ENCODE peak calls at places on chromosomes 5 and 9, in six cellular contexts. One of them, this sample, is unnamed.

GRCh38 chr9:129131300-129132145 is 20.3 kb downstream of the PTPA start:
- DNase-seq in fibroblast of lung: peak; percentile 41
- DNase-seq in A549: peak; percentile 93
- DNase-seq in AG10803: peak; percentile 59
- DNase-seq in WERI-Rb-1: peak; percentile 87
- DNase-seq in fibroblast of the aortic adventitia: peak; percentile 73
- DNase-seq in this sample: no peak

GRCh38 chr9:97990259-97990658 is 7.1 kb downstream of the ANP32B start:
- DNase-seq in A549: peak; percentile 63
- DNase-seq in WERI-Rb-1: no peak
- DNase-seq in AG10803: peak; percentile 68
- DNase-seq in fibroblast of the aortic adventitia: peak; percentile 69
- DNase-seq in fibroblast of lung: peak; percentile 82
- DNase-seq in this sample: no peak

GRCh38 chr5:154419236-154419635 is 26.6 kb upstream of the SAP30L start:
- DNase-seq in fibroblast of the aortic adventitia: no peak
- DNase-seq in fibroblast of lung: no peak
- DNase-seq in AG10803: no peak
- DNase-seq in WERI-Rb-1: no peak
- DNase-seq in A549: no peak
- DNase-seq in this sample: no peak

GRCh38 chr5:10111575-10111974 is 138.1 kb downstream of the ATPSCKMT start:
- DNase-seq in A549: no peak
- DNase-seq in fibroblast of lung: peak; percentile 37
- DNase-seq in fibroblast of the aortic adventitia: peak; percentile 61
- DNase-seq in AG10803: peak; percentile 73
- DNase-seq in WERI-Rb-1: peak; percentile 83
- DNase-seq in this sample: no peak

GRCh38 chr9:134707031-134707680 is 65.6 kb downstream of the COL5A1 start:
- DNase-seq in WERI-Rb-1: peak; percentile 91
- DNase-seq in fibroblast of lung: peak; percentile 76
- DNase-seq in AG10803: peak; percentile 80
- DNase-seq in A549: no peak
- DNase-seq in fibroblast of the aortic adventitia: peak; percentile 87
- DNase-seq in this sample: no peak

GRCh38 chr5:142613231-142613630 is 72.7 kb downstream of the FGF1 start:
- DNase-seq in WERI-Rb-1: no peak
- DNase-seq in fibroblast of the aortic adventitia: no peak
- DNase-seq in AG10803: peak; percentile 81
- DNase-seq in fibroblast of lung: peak; percentile 67
- DNase-seq in A549: no peak
- DNase-seq in this sample: no peak

GRCh38 chr5:62051747-62052146 is 254.3 kb upstream of the KIF2A start:
- DNase-seq in AG10803: no peak
- DNase-seq in fibroblast of the aortic adventitia: no peak
- DNase-seq in A549: no peak
- DNase-seq in WERI-Rb-1: no peak
- DNase-seq in fibroblast of lung: no peak
- DNase-seq in this sample: no peak

GRCh38 chr5:109089191-109089590 is 320.6 kb downstream of the PJA2 start:
- DNase-seq in WERI-Rb-1: no peak
- DNase-seq in fibroblast of the aortic adventitia: no peak
- DNase-seq in A549: no peak
- DNase-seq in AG10803: no peak
- DNase-seq in fibroblast of lung: peak; percentile 26
- DNase-seq in this sample: no peak

GRCh38 chr5:86909461-86909881 is 291.7 kb downstream of the COX7C start:
- DNase-seq in fibroblast of lung: peak; percentile 70
- DNase-seq in A549: no peak
- DNase-seq in fibroblast of the aortic adventitia: peak; percentile 30
- DNase-seq in AG10803: peak; percentile 89
- DNase-seq in WERI-Rb-1: no peak
- DNase-seq in this sample: no peak

GRCh38 chr9:100674419-100675122 is 96.7 kb downstream of the CAVIN4 start:
- DNase-seq in fibroblast of lung: no peak
- DNase-seq in fibroblast of the aortic adventitia: no peak
- DNase-seq in WERI-Rb-1: no peak
- DNase-seq in AG10803: no peak
- DNase-seq in A549: no peak
- DNase-seq in this sample: no peak

GRCh38 chr5:72543365-72543764 is 36.2 kb upstream of the ZNF366 start:
- DNase-seq in A549: no peak
- DNase-seq in AG10803: peak; percentile 91
- DNase-seq in fibroblast of the aortic adventitia: peak; percentile 34
- DNase-seq in fibroblast of lung: peak; percentile 91
- DNase-seq in WERI-Rb-1: no peak
- DNase-seq in this sample: no peak

GRCh38 chr9:28801144-28801799 is 1228.0 kb upstream of the C9orf72 start:
- DNase-seq in fibroblast of the aortic adventitia: no peak
- DNase-seq in WERI-Rb-1: peak; percentile 38
- DNase-seq in AG10803: no peak
- DNase-seq in A549: no peak
- DNase-seq in fibroblast of lung: peak; percentile 38
- DNase-seq in this sample: no peak

GRCh38 chr5:101728933-101729332 is 567.2 kb downstream of the SLCO4C1 start:
- DNase-seq in A549: no peak
- DNase-seq in fibroblast of the aortic adventitia: no peak
- DNase-seq in AG10803: no peak
- DNase-seq in fibroblast of lung: no peak
- DNase-seq in WERI-Rb-1: no peak
- DNase-seq in this sample: no peak

GRCh38 chr9:118529210-118529609 is 825.0 kb downstream of the TLR4 start:
- DNase-seq in fibroblast of the aortic adventitia: peak; percentile 32
- DNase-seq in A549: no peak
- DNase-seq in AG10803: peak; percentile 47
- DNase-seq in fibroblast of lung: peak; percentile 52
- DNase-seq in WERI-Rb-1: no peak
- DNase-seq in this sample: no peak

GRCh38 chr9:125663127-125663526 is 43.9 kb downstream of the MAPKAP1 start:
- DNase-seq in fibroblast of lung: peak; percentile 76
- DNase-seq in AG10803: peak; percentile 30
- DNase-seq in fibroblast of the aortic adventitia: peak; percentile 48
- DNase-seq in A549: peak; percentile 31
- DNase-seq in WERI-Rb-1: no peak
- DNase-seq in this sample: no peak

GRCh38 chr5:123708074-123708806 is 196.3 kb downstream of the CSNK1G3 start:
- DNase-seq in fibroblast of the aortic adventitia: peak; percentile 90
- DNase-seq in fibroblast of lung: peak; percentile 91
- DNase-seq in AG10803: peak; percentile 96
- DNase-seq in A549: no peak
- DNase-seq in WERI-Rb-1: no peak
- DNase-seq in this sample: no peak

GRCh38 chr5:20446121-20446520 is 458.1 kb upstream of the CDH18 start:
- DNase-seq in WERI-Rb-1: no peak
- DNase-seq in fibroblast of lung: peak; percentile 12
- DNase-seq in A549: no peak
- DNase-seq in AG10803: no peak
- DNase-seq in fibroblast of the aortic adventitia: no peak
- DNase-seq in this sample: no peak

GRCh38 chr9:106358331-106358730 is 504.6 kb upstream of the ZNF462 start:
- DNase-seq in fibroblast of the aortic adventitia: no peak
- DNase-seq in fibroblast of lung: no peak
- DNase-seq in AG10803: no peak
- DNase-seq in A549: no peak
- DNase-seq in WERI-Rb-1: no peak
- DNase-seq in this sample: no peak

DNA sequence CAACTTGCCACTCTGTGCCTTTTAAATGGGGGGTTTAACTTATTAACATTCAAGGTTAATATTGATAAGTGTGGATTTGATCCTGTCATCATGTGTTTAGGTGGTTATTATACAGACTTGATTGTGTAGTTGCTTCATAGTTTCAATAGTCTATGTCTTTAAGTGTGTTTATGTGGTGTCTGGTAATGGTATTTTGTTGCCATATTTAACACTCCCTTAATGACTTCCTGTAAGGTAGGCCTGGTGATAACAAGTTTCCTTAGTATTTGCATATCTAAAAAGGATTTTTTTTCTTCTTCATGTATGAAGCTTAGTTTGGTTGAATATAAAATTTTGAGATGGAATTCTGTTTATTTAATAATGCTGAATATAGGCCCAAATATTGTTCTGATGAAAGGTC is 506.0 kb upstream of the ZNF462 start:
- DNase-seq in WERI-Rb-1: no peak
- DNase-seq in AG10803: no peak
- DNase-seq in fibroblast of the aortic adventitia: no peak
- DNase-seq in A549: no peak
- DNase-seq in fibroblast of lung: no peak
- DNase-seq in this sample: no peak
- TF ChIP-seq CTCF in WERI-Rb-1: no peak
- TF ChIP-seq CTCF in AG10803: no peak
- TF ChIP-seq CTCF in fibroblast of the aortic adventitia: no peak
- TF ChIP-seq CTCF in A549: no peak
- TF ChIP-seq CTCF in fibroblast of lung: no peak
- TF ChIP-seq CTCF in this sample: no peak

DNA sequence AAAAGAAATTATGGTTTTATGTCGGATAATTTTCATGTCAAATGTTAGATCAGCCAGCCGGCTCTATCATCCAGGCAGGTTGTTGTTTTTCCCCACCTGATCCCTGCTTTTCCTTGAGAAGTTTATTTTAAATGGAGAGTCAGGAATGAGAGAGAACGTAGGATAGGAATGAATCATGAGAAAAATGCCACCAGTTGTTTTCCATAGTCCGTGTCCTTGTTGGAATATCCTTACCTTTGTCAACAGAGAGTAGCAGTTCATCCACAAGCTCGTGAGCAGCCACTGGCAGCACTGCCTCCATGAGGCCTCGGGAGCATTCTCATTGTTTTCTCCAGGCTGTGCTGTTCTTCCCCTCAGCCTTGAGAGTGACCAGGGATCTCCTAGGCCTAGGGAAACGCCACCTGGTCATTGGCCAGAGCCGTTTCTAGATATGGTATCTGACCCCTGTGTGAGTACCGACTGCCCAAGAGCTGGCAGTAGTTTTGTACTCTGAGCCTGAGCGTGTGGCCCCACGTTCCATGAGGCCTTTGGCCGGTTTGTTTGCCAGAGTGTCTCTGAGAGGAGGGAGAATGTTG is 293.3 kb downstream of the FANCC start:
- DNase-seq in fibroblast of lung: no peak
- DNase-seq in fibroblast of the aortic adventitia: peak; percentile 39
- DNase-seq in WERI-Rb-1: peak; percentile 25
- DNase-seq in A549: no peak
- DNase-seq in AG10803: no peak
- DNase-seq in this sample: no peak
- H3K4me3 ChIP-seq in fibroblast of lung: no peak overlapping the region
- H3K4me3 ChIP-seq in fibroblast of the aortic adventitia: peak overlapping the region; percentile 3
- H3K4me3 ChIP-seq in WERI-Rb-1: no peak overlapping the region
- H3K4me3 ChIP-seq in A549: peak overlapping the region; percentile 11
- H3K4me3 ChIP-seq in AG10803: no peak overlapping the region
- H3K4me3 ChIP-seq in this sample: no peak overlapping the region

DNA sequence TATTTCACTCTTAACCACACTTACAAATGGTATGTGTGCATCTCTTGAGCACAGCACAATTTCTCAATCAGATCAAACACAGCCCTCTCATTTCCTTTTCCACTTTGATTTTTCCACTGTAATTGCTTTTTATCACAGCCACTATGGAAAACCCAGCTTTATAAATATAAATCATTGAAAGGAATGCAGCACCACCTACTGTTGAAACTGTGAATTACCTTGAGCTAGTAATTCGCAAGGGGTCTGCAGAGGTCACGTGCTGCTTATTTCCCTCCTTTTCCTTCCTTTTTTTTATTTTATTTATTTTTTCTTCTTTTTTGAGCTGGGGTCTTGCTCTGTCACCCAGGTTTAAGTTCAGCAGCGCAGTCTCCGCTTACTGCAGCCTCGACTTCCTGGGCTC is 76.9 kb downstream of the CDH6 start:
- DNase-seq in WERI-Rb-1: no peak
- DNase-seq in fibroblast of the aortic adventitia: peak; percentile 56
- DNase-seq in A549: no peak
- DNase-seq in AG10803: no peak
- DNase-seq in fibroblast of lung: no peak
- DNase-seq in this sample: no peak
- TF ChIP-seq CTCF in WERI-Rb-1: peak; percentile 52
- TF ChIP-seq CTCF in fibroblast of the aortic adventitia: peak; percentile 59
- TF ChIP-seq CTCF in A549: peak; percentile 42
- TF ChIP-seq CTCF in AG10803: peak; percentile 53
- TF ChIP-seq CTCF in fibroblast of lung: peak; percentile 47
- TF ChIP-seq CTCF in this sample: peak; percentile 56

GRCh38 chr5:179165421-179166170 is 105.4 kb downstream of the ZNF354C start:
- DNase-seq in AG10803: no peak
- DNase-seq in fibroblast of lung: no peak
- DNase-seq in A549: no peak
- DNase-seq in fibroblast of the aortic adventitia: no peak
- DNase-seq in WERI-Rb-1: peak; percentile 24
- DNase-seq in this sample: no peak

GRCh38 chr5:179166171-179166885 is 106.2 kb downstream of the ZNF354C start:
- DNase-seq in fibroblast of the aortic adventitia: no peak
- DNase-seq in fibroblast of lung: no peak
- DNase-seq in WERI-Rb-1: no peak
- DNase-seq in AG10803: no peak
- DNase-seq in A549: no peak
- DNase-seq in this sample: no peak

GRCh38 chr5:179167871-179168451 is 107.8 kb downstream of the ZNF354C start:
- DNase-seq in WERI-Rb-1: no peak
- DNase-seq in fibroblast of the aortic adventitia: no peak
- DNase-seq in AG10803: no peak
- DNase-seq in fibroblast of lung: no peak
- DNase-seq in A549: no peak
- DNase-seq in this sample: no peak

GRCh38 chr5:179168636-179169035 is 108.5 kb downstream of the ZNF354C start:
- DNase-seq in fibroblast of lung: no peak
- DNase-seq in A549: no peak
- DNase-seq in AG10803: no peak
- DNase-seq in WERI-Rb-1: no peak
- DNase-seq in fibroblast of the aortic adventitia: peak; percentile 30
- DNase-seq in this sample: no peak

GRCh38 chr5:179166886-179167841 is 107.0 kb downstream of the ZNF354C start:
- DNase-seq in AG10803: peak; percentile 61
- DNase-seq in A549: peak; percentile 15
- DNase-seq in fibroblast of lung: peak; percentile 51
- DNase-seq in WERI-Rb-1: peak; percentile 28
- DNase-seq in fibroblast of the aortic adventitia: peak; percentile 68
- DNase-seq in this sample: peak; percentile 11
- H3K4me3 ChIP-seq in AG10803: peak overlapping the region; percentile 29
- H3K4me3 ChIP-seq in A549: no peak overlapping the region
- H3K4me3 ChIP-seq in fibroblast of lung: no peak overlapping the region
- H3K4me3 ChIP-seq in WERI-Rb-1: no peak overlapping the region
- H3K4me3 ChIP-seq in fibroblast of the aortic adventitia: peak overlapping the region; percentile 45
- H3K4me3 ChIP-seq in this sample: no peak overlapping the region

DNA sequence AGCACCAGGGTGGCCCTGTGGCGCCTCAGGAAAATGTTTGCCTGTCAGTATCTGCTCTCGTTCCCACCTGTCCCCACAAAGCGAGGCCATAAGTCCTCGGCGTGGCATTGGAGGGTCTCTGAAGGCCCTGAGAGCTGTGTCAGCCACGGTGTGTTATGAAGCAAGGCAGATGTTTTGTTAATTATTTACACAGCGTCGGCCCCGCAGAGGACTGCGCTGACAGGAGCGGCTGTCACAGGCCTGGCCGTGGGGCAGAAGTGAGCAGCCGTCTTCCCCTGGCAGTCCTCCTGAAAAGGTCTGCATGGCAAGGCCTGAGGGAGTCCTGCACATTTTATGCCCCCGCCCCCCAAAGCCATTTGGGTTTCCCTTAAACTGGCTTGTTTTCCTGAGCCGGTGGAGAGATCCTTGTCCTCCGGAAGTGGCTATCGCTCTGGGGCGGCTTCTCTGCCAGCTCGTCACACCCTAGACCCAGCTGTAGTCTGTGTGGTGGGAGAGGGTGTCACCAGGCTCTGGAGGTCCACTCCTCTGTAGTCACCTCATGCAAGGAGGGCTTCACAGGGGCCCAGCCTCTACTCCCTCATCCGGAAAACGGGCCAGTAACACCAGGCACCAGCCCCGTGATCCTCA is 6.2 kb downstream of the NEK6 start:
- DNase-seq in A549: no peak
- DNase-seq in WERI-Rb-1: no peak
- DNase-seq in fibroblast of the aortic adventitia: no peak
- DNase-seq in fibroblast of lung: no peak
- DNase-seq in AG10803: no peak
- DNase-seq in this sample: no peak
- TF ChIP-seq CTCF in A549: no peak
- TF ChIP-seq CTCF in WERI-Rb-1: no peak
- TF ChIP-seq CTCF in fibroblast of the aortic adventitia: no peak
- TF ChIP-seq CTCF in fibroblast of lung: no peak
- TF ChIP-seq CTCF in AG10803: no peak
- TF ChIP-seq CTCF in this sample: no peak

This sample was measured in LNCaP clone FGC.